ENCODE peak calls at places on chromosomes 1 and 21, in ten cellular contexts. Z, E, Q, S, X, B, A, F, U and C are unnamed samples.

GRCh38 chr1:218513248-218513647 is 168.1 kb downstream of the TGFB2 start:
- ATAC-seq in F (no peak), X (no peak), Z (no peak), S (no peak), Q (no peak), A (no peak), E (no peak), B (no peak), U (no peak), C (no peak)

GRCh38 chr1:226601456-226601855 is 52.9 kb downstream of the STUM start:
- ATAC-seq in S (no peak), A (no peak), Z (no peak), B (no peak), E (no peak), Q (no peak), U (no peak), X (no peak), F (no peak), C (no peak)

GRCh38 chr1:39370602-39371001 is 120.8 kb upstream of the BMP8A start:
- ATAC-seq in E (no peak), Z (no peak), S (no peak), U (no peak), Q (no peak), F (no peak), A (no peak), X (no peak), B (no peak), C (no peak)

GRCh38 chr1:165006843-165007242 is 349.7 kb downstream of the LMX1A start:
- ATAC-seq in F (no peak), Q (no peak), X (no peak), S (no peak), Z (no peak), U (peak), A (no peak), E (no peak), B (no peak), C (no peak)

GRCh38 chr1:15243275-15244043 is 3.6 kb upstream of the FHAD1 start:
- ATAC-seq in S (no peak), A (peak), Q (no peak), Z (no peak), B (peak), U (no peak), X (no peak), F (no peak), E (peak), C (no peak)

GRCh38 chr1:61436016-61436415 is 288.9 kb downstream of the TM2D1 start:
- ATAC-seq in X (no peak), A (no peak), S (no peak), U (no peak), B (peak), Q (peak), F (no peak), Z (no peak), E (no peak), C (no peak)

GRCh38 chr21:42903817-42904216 is 10.7 kb downstream of the NDUFV3 start:
- ATAC-seq in S (no peak), Z (no peak), F (no peak), A (no peak), U (no peak), E (no peak), B (no peak), X (no peak), Q (no peak), C (no peak)

GRCh38 chr1:59276317-59276914 is 20.5 kb upstream of the FGGY start:
- ATAC-seq in F (no peak), X (no peak), B (no peak), A (no peak), Z (no peak), Q (no peak), S (no peak), U (no peak), E (no peak), C (no peak)

GRCh38 chr1:156592910-156593732 is 1.5 kb downstream of the NAXE start:
- ATAC-seq in A (no peak), E (no peak), U (no peak), Q (no peak), F (no peak), Z (no peak), B (no peak), S (no peak), X (no peak), C (no peak)

GRCh38 chr1:181504294-181505115 is 21.2 kb downstream of the CACNA1E start:
- ATAC-seq in Z (peak), B (no peak), A (peak), U (peak), E (no peak), X (peak), S (no peak), Q (no peak), F (no peak), C (no peak)

GRCh38 chr1:195096051-195096521 is 1512.2 kb downstream of the KCNT2 start:
- ATAC-seq in Q (no peak), A (no peak), B (no peak), U (peak), Z (no peak), F (no peak), X (no peak), S (no peak), E (no peak), C (no peak)

GRCh38 chr1:100404816-100405215 is 52.5 kb downstream of the CDC14A start:
- ATAC-seq in A (no peak), S (no peak), B (no peak), U (no peak), Z (no peak), Q (no peak), F (no peak), E (peak), X (no peak), C (no peak)

GRCh38 chr1:78673120-78673519 is 23.5 kb downstream of the IFI44 start:
- ATAC-seq in Q (no peak), B (no peak), U (peak), F (no peak), E (no peak), S (no peak), X (no peak), A (no peak), Z (no peak), C (no peak)

GRCh38 chr1:217106231-217106630 is 383.0 kb upstream of the ESRRG start:
- ATAC-seq in S (no peak), Z (no peak), Q (peak), X (no peak), U (no peak), E (no peak), B (peak), A (no peak), F (no peak), C (peak)

GRCh38 chr1:60572378-60572777 is 498.8 kb upstream of the C1orf87 start:
- ATAC-seq in U (no peak), B (no peak), A (no peak), Z (no peak), E (no peak), S (no peak), F (no peak), Q (no peak), X (no peak), C (no peak)

GRCh38 chr1:43499882-43500281 is 30.8 kb upstream of the PTPRF start:
- ATAC-seq in X (no peak), Z (no peak), F (no peak), E (peak), B (no peak), Q (no peak), A (no peak), S (no peak), U (no peak), C (no peak)

GRCh38 chr1:51898090-51898734 is 19.7 kb upstream of the NRDC start:
- ATAC-seq in A (no peak), S (no peak), X (no peak), Q (no peak), F (no peak), U (no peak), Z (no peak), B (no peak), E (peak), C (peak)

GRCh38 chr1:117646007-117646913 is 40.4 kb downstream of the TENT5C start:
- ATAC-seq in Z (no peak), S (no peak), X (no peak), Q (peak), B (peak), U (no peak), E (peak), A (no peak), F (no peak), C (peak)

GRCh38 chr1:95169544-95169943 is 52.4 kb downstream of the TLCD4 start:
- ATAC-seq in Q (peak), Z (no peak), F (no peak), B (no peak), X (peak), U (peak), S (no peak), E (no peak), A (no peak), C (peak)